ENCODE peak calls at places on chromosomes 2 and 18, in seven cellular contexts. T is right atrium auricular region, P is HCT116, M is K562, Q is lower lobe of right lung, S is mucosa of descending colon, O is pancreas. E is an unnamed sample.

GRCh38 chr18:23545247-23545789 is 41.0 kb downstream of the NPC1 start:
- DNase-seq in Q (no peak), O (no peak), T (no peak), P (no peak), M (no peak), S (no peak), E (no peak)

GRCh38 chr2:109331864-109332848 is 203.2 kb downstream of the SH3RF3 start:
- DNase-seq in Q (peak; percentile 86), M (peak; percentile 24), T (peak; percentile 89), P (peak; percentile 36), S (peak; percentile 67), O (peak; percentile 13), E (peak; percentile 70)

GRCh38 chr2:195622966-195623365 is 34.1 kb upstream of the SLC39A10 start:
- DNase-seq in O (no peak), M (no peak), S (no peak), Q (no peak), T (no peak), P (no peak), E (no peak)

GRCh38 chr2:109217362-109218086 is 88.5 kb downstream of the SH3RF3 start:
- DNase-seq in S (no peak), Q (no peak), M (no peak), P (no peak), T (peak; percentile 52), O (no peak), E (no peak)

GRCh38 chr2:10007921-10008808 is 35.2 kb upstream of the KLF11 start:
- DNase-seq in M (peak; percentile 38), T (no peak), Q (peak; percentile 36), P (no peak), S (peak; percentile 39), O (no peak), E (no peak)

GRCh38 chr18:3663870-3664512 is 214.0 kb downstream of the TGIF1 start:
- DNase-seq in Q (no peak), T (no peak), O (no peak), M (no peak), P (no peak), S (no peak), E (no peak)

GRCh38 chr2:236813806-236814205 is 244.2 kb downstream of the ACKR3 start:
- DNase-seq in O (no peak), Q (no peak), M (no peak), P (no peak), T (no peak), S (no peak), E (no peak)

GRCh38 chr2:226185613-226186211 is 613.9 kb downstream of the IRS1 start:
- DNase-seq in S (no peak), T (no peak), O (no peak), Q (no peak), M (no peak), P (peak; percentile 84), E (no peak)

GRCh38 chr18:5214583-5215351 is 17.7 kb upstream of the AKAIN1 start:
- DNase-seq in T (no peak), M (no peak), S (no peak), P (no peak), O (no peak), Q (no peak), E (no peak)

GRCh38 chr18:59459352-59460059 is 100.4 kb upstream of the LMAN1 start:
- DNase-seq in T (no peak), Q (no peak), S (no peak), M (peak; percentile 11), P (peak; percentile 10), O (no peak), E (no peak)

GRCh38 chr18:79851489-79851888 is 53.8 kb downstream of the KCNG2 start:
- DNase-seq in P (no peak), T (no peak), Q (no peak), O (no peak), S (no peak), M (no peak), E (no peak)

GRCh38 chr2:48070415-48070814 is 164.1 kb upstream of the FBXO11 start:
- DNase-seq in T (no peak), Q (no peak), M (no peak), P (no peak), O (no peak), S (no peak), E (no peak)

GRCh38 chr2:95159690-95160449 is at the start of gene ZNF514:
- DNase-seq in T (peak; percentile 74), M (peak; percentile 87), S (peak; percentile 85), Q (peak; percentile 90), O (peak; percentile 73), P (no peak), E (peak; percentile 75)

GRCh38 chr2:225691711-225692110 is 292.2 kb downstream of the NYAP2 start:
- DNase-seq in P (no peak), M (no peak), Q (no peak), O (no peak), S (no peak), T (no peak), E (no peak)

GRCh38 chr18:36396190-36396589 is 98.7 kb downstream of the FHOD3 start:
- DNase-seq in M (no peak), P (peak; percentile 15), T (no peak), O (no peak), Q (no peak), S (no peak), E (no peak)

GRCh38 chr2:31237348-31238017 is 3.5 kb downstream of the EHD3 start:
- DNase-seq in T (peak; percentile 36), Q (no peak), O (no peak), S (no peak), P (no peak), M (no peak), E (no peak)

GRCh38 chr2:55947759-55948158 is 24.2 kb upstream of the EFEMP1 start:
- DNase-seq in P (no peak), O (no peak), S (no peak), Q (no peak), T (no peak), M (no peak), E (no peak)

GRCh38 chr2:239186958-239187357 is 213.9 kb downstream of the HDAC4 start:
- DNase-seq in T (no peak), P (no peak), Q (no peak), S (no peak), O (no peak), M (no peak), E (peak; percentile 0)

GRCh38 chr2:48504647-48505327 is 25.2 kb upstream of the STON1 start:
- DNase-seq in Q (no peak), S (no peak), O (no peak), M (peak; percentile 61), T (no peak), P (no peak), E (no peak)

GRCh38 chr2:233857511-233858118 is 3.3 kb upstream of the HJURP start:
- DNase-seq in T (no peak), P (no peak), S (no peak), O (no peak), Q (peak; percentile 73), M (peak; percentile 84), E (no peak)

DNA sequence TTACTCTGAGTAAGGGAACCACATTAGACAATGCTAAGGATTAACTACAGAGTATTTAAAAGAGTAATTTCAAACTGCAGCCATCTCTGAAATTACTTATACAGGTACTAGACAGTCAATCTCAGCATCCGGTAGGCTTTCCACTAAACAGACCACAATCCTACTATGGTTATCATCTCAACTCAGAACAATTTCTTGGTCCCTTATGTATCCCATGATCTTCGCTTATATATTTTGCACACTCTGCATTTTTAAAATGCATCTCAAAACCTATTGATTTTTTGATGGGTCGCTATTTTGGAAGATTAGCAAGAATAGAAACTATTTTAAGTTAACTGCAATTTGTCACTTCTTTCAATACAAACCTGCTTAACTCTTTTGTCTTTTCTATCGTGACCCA is 1.4 kb downstream of the PPP4R1 start:
- DNase-seq in T (no peak), O (no peak), Q (no peak), S (no peak), M (peak; percentile 25), P (no peak), E (no peak)
- H3K4me1 ChIP-seq in T (peaks cover 38% of the 10 kb centered on the region), O (peaks cover 32% of the 10 kb centered on the region), Q (peaks cover 57% of the 10 kb centered on the region), S (peaks cover 16% of the 10 kb centered on the region), M (peaks cover 12% of the 10 kb centered on the region), P (peaks cover 49% of the 10 kb centered on the region), E (peaks cover 20% of the 10 kb centered on the region)

DNA sequence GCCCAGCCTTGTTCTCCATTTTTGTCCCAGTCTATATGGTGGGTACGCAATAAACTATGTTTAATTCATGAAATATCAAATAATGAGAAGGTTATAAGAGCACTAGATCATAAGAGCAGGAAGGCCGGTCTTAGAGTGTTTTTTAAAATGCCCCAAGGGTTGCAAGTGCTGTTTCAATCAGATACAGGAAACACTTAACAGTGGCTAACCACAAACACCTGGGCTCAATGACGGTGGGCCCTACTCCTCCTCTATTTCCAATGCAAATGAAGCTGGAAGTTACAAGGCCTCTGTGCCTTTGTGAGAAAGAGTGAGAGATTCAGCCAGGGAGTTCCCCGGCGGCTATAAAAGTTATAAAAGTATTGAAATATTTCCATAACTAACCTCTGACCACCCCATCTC is 18.9 kb upstream of the WDR33 start:
- DNase-seq in T (no peak), P (no peak), Q (no peak), S (no peak), O (no peak), M (no peak), E (no peak)
- H3K4me3 ChIP-seq in T (no peak overlapping the region), P (no peak overlapping the region), Q (no peak overlapping the region), S (no peak overlapping the region), O (no peak overlapping the region), M (no peak overlapping the region), E (no peak overlapping the region)

GRCh38 chr2:172998547-172998946 is 77.1 kb upstream of the MAP3K20 start:
- DNase-seq in Q (no peak), M (no peak), S (no peak), O (no peak), T (no peak), P (no peak), E (no peak)

GRCh38 chr2:172997031-172997430 is 78.6 kb upstream of the MAP3K20 start:
- DNase-seq in Q (no peak), P (no peak), T (no peak), O (no peak), M (no peak), S (no peak), E (no peak)

GRCh38 chr2:172993924-172994717 is 81.5 kb upstream of the MAP3K20 start:
- DNase-seq in T (no peak), M (no peak), S (no peak), Q (no peak), P (no peak), O (no peak), E (no peak)

GRCh38 chr2:172995323-172996244 is 80.1 kb upstream of the MAP3K20 start:
- DNase-seq in T (no peak), O (no peak), M (no peak), Q (no peak), S (no peak), P (no peak), E (no peak)

DNA sequence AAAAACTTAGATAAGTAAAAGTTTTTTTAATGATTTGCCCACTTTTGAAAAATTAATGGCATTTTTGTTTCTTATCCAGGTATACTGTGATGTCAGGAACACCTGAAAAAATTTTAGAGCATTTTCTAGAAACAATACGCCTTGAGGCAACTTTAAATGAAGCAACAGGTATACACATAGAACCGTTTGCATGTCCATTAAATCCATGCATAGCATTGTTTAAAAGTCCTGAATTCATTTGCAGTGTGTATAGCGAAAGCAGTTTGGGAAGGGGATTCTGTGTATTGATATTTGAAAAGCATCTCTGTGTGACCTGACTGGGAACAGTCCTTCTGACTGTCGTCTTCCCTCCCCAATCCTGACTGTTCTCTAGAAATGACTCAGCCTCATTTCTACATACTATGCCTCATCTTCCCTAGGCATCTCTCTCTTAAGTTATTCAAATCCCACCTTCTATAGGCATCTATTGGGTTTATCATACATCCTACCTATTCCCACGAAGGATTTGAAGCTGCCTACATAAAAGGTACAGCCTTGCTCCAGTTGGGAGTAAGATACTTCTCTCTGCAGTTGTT is 79.2 kb upstream of the MAP3K20 start:
- DNase-seq in O (no peak), T (no peak), M (no peak), S (no peak), Q (no peak), P (no peak), E (no peak)
- TF ChIP-seq CTCF in O (no peak), T (no peak), M (no peak), S (no peak), Q (no peak), P (no peak), E (no peak)

GRCh38 chr2:30222031-30222430 is 9.3 kb upstream of the LBH start:
- DNase-seq in Q (no peak), T (no peak), M (no peak), O (no peak), S (no peak), P (no peak), E (no peak)
- H3K4me1 ChIP-seq in Q (peaks cover 43% of the 10 kb centered on the region), T (peaks cover 24% of the 10 kb centered on the region), M (peaks cover 3% of the 10 kb centered on the region), O (peaks cover 17% of the 10 kb centered on the region), S (peaks cover 36% of the 10 kb centered on the region), P (peaks cover 30% of the 10 kb centered on the region), E (peaks cover 21% of the 10 kb centered on the region)